ENCODE peak calls at places on chromosomes 4 and X, in five cellular contexts. H is progenitor cell of endocrine pancreas; V is activated gamma-delta T cell treated with anti-CD3 and anti-CD28 coated beads, Interleukin-2, amount 50 U/mL, for 16 hours; P is AG04450; L is D721Med. J is an unnamed sample.

GRCh38 chr4:147580396-147580795 is 36.8 kb upstream of the TMEM184C start:
- DNase-seq in H (no peak), V (no peak), P (no peak), L (no peak), J (no peak)

GRCh38 chrX:46754450-46755075 is 4.4 kb downstream of the SLC9A7 start:
- DNase-seq in H (no peak), V (no peak), P (no peak), L (no peak), J (no peak)

GRCh38 chr4:55851885-55852284 is 1.6 kb upstream of the EXOC1 start:
- DNase-seq in H (no peak), V (peak), P (no peak), L (no peak), J (peak)

GRCh38 chr4:79358438-79358837 is 32.6 kb upstream of the NAA11 start:
- DNase-seq in H (no peak), V (no peak), P (no peak), L (no peak), J (no peak)

GRCh38 chrX:11678174-11678573 is 12.5 kb upstream of the ARHGAP6 start:
- DNase-seq in H (no peak), V (no peak), P (no peak), L (no peak), J (no peak)

GRCh38 chr4:68361146-68361589 is 11.3 kb upstream of the YTHDC1 start:
- DNase-seq in H (no peak), V (no peak), P (no peak), L (no peak), J (peak)

GRCh38 chr4:108030332-108030731 is 40.6 kb downstream of the HADH start:
- DNase-seq in H (no peak), V (peak), P (peak), L (no peak), J (no peak)

GRCh38 chr4:144658908-144659307 is 13.0 kb downstream of the HHIP start:
- DNase-seq in H (no peak), V (no peak), P (no peak), L (no peak), J (peak)

GRCh38 chrX:38061335-38061734 is 55.0 kb downstream of the SYTL5 start:
- DNase-seq in H (no peak), V (no peak), P (no peak), L (no peak), J (peak)

GRCh38 chr4:177385576-177386320 is 56.5 kb downstream of the AGA start:
- DNase-seq in H (no peak), V (no peak), P (no peak), L (no peak), J (no peak)

GRCh38 chrX:45479196-45479834 is 278.6 kb upstream of the DIPK2B start:
- DNase-seq in H (no peak), V (no peak), P (peak), L (no peak), J (peak)

GRCh38 chr4:156762851-156763250 is 208.7 kb downstream of the PDGFC start:
- DNase-seq in H (no peak), V (no peak), P (no peak), L (no peak), J (no peak)

GRCh38 chrX:46793386-46794143 is 34.6 kb upstream of the SLC9A7 start:
- DNase-seq in H (no peak), V (no peak), P (no peak), L (no peak), J (no peak)

GRCh38 chr4:72468904-72469502 is 100.0 kb downstream of the ADAMTS3 start:
- DNase-seq in H (no peak), V (no peak), P (no peak), L (no peak), J (no peak)

GRCh38 chr4:156169011-156169410 is 215.3 kb upstream of the CTSO start:
- DNase-seq in H (no peak), V (no peak), P (peak), L (no peak), J (peak)

GRCh38 chrX:53133400-53133799 is 39.5 kb downstream of the KANTR start:
- DNase-seq in H (no peak), V (no peak), P (no peak), L (no peak), J (peak)

GRCh38 chr4:124650614-124651013 is 61.9 kb downstream of the ANKRD50 start:
- DNase-seq in H (no peak), V (no peak), P (no peak), L (no peak), J (no peak)

GRCh38 chr4:139892973-139893736 is 227.5 kb downstream of the MGST2 start:
- DNase-seq in H (no peak), V (no peak), P (no peak), L (no peak), J (peak)

GRCh38 chr4:145541266-145541770 is 59.7 kb downstream of the SMAD1 start:
- DNase-seq in H (no peak), V (no peak), P (no peak), L (no peak), J (peak)

GRCh38 chr4:143486314-143486713 is 27.2 kb upstream of the SMARCA5 start:
- DNase-seq in H (no peak), V (no peak), P (no peak), L (no peak), J (no peak)

GRCh38 chr4:108890491-108890890 is 127.6 kb upstream of the ETNPPL start:
- DNase-seq in H (no peak), V (no peak), P (no peak), L (no peak), J (no peak)

GRCh38 chr4:38865445-38865844 is 2.2 kb upstream of the FAM114A1 start:
- DNase-seq in H (no peak), V (no peak), P (no peak), L (no peak), J (no peak)

GRCh38 chrX:18886005-18886343 is 97.9 kb downstream of the PHKA2 start:
- DNase-seq in H (no peak), V (no peak), P (no peak), L (no peak), J (no peak)

GRCh38 chrX:17035111-17035510 is 88.7 kb downstream of the REPS2 start:
- DNase-seq in H (no peak), V (no peak), P (no peak), L (no peak), J (no peak)

GRCh38 chrX:9708923-9709553 is 56.6 kb downstream of the GPR143 start:
- DNase-seq in H (peak), V (peak), P (peak), L (peak), J (no peak)

GRCh38 chr4:13355036-13355910 is 128.9 kb downstream of the RAB28 start:
- DNase-seq in H (no peak), V (no peak), P (peak), L (no peak), J (no peak)

GRCh38 chr4:45554423-45554822 is 569.4 kb downstream of the GABRG1 start:
- DNase-seq in H (no peak), V (no peak), P (no peak), L (no peak), J (peak)

GRCh38 chrX:475926-476723 is 89.4 kb upstream of the PPP2R3B start:
- DNase-seq in H (no peak), V (no peak), P (no peak), L (no peak), J (no peak)

GRCh38 chrX:100964362-100964761 is 5.1 kb upstream of the ARL13A start:
- DNase-seq in H (no peak), V (no peak), P (no peak), L (no peak), J (no peak)

GRCh38 chr4:122793811-122794210 is 32.8 kb upstream of the FGF2 start:
- DNase-seq in H (no peak), V (no peak), P (no peak), L (no peak), J (no peak)

GRCh38 chrX:38110231-38110630 is 103.9 kb downstream of the SYTL5 start:
- DNase-seq in H (no peak), V (no peak), P (no peak), L (no peak), J (no peak)

GRCh38 chr4:111991797-111992196 is 153.5 kb upstream of the FAM241A start:
- DNase-seq in H (no peak), V (no peak), P (peak), L (no peak), J (peak)

GRCh38 chrX:8783100-8784098 is 17.8 kb downstream of the FAM9A start:
- DNase-seq in H (no peak), V (no peak), P (no peak), L (no peak), J (no peak)

GRCh38 chr4:42262701-42263490 is 110.4 kb upstream of the BEND4 start:
- DNase-seq in H (no peak), V (no peak), P (no peak), L (no peak), J (no peak)

GRCh38 chr4:88985088-88985779 is 71.8 kb downstream of the FAM13A start:
- DNase-seq in H (no peak), V (no peak), P (peak), L (no peak), J (no peak)

GRCh38 chrX:41457618-41458192 is 10.6 kb downstream of the NYX start:
- DNase-seq in H (no peak), V (no peak), P (no peak), L (no peak), J (no peak)

GRCh38 chr4:153560918-153561317 is 94.8 kb downstream of the TMEM131L start:
- DNase-seq in H (no peak), V (no peak), P (no peak), L (no peak), J (no peak)

GRCh38 chr4:171025776-171026175 is 787.4 kb upstream of the GALNTL6 start:
- DNase-seq in H (no peak), V (no peak), P (no peak), L (no peak), J (peak)

GRCh38 chr4:28287837-28288236 is 1427.2 kb downstream of the STIM2 start:
- DNase-seq in H (no peak), V (no peak), P (peak), L (no peak), J (peak)

GRCh38 chr4:6245246-6246169 is 24.1 kb upstream of the WFS1 start:
- DNase-seq in H (no peak), V (no peak), P (no peak), L (no peak), J (no peak)

J was measured in foreskin keratinocyte.